ENCODE peak calls at places on chromosomes 1 and 21, in five cellular contexts. C is tibial nerve, J is left ventricle myocardium inferior, O is PC-3, L is IMR-90. D is an unnamed sample.

GRCh38 chr1:60126733-60127132 is 53.2 kb upstream of the C1orf87 start:
- DNase-seq in C (no peak), J (no peak), O (no peak), L (no peak), D (no peak)

GRCh38 chr1:21638531-21639341 is 30.4 kb downstream of the RAP1GAP start:
- DNase-seq in C (no peak), J (peak; percentile 22), O (peak; percentile 84), L (peak; percentile 73), D (no peak)

GRCh38 chr1:177871633-177872562 is 98.0 kb downstream of the SEC16B start:
- DNase-seq in C (no peak), J (no peak), O (no peak), L (no peak), D (no peak)

GRCh38 chr1:6358144-6358624 is 35.4 kb downstream of the ACOT7 start:
- DNase-seq in C (no peak), J (no peak), O (no peak), L (no peak), D (no peak)

GRCh38 chr1:203528098-203528497 is 34.1 kb downstream of the OPTC start:
- DNase-seq in C (no peak), J (no peak), O (no peak), L (no peak), D (no peak)

GRCh38 chr1:84289169-84289785 is 12.2 kb upstream of the SAMD13 start:
- DNase-seq in C (no peak), J (no peak), O (no peak), L (no peak), D (no peak)

GRCh38 chr1:77081834-77082233 is 137.4 kb downstream of the PIGK start:
- DNase-seq in C (no peak), J (no peak), O (no peak), L (no peak), D (no peak)

GRCh38 chr1:237220243-237220642 is 178.3 kb downstream of the RYR2 start:
- DNase-seq in C (no peak), J (no peak), O (no peak), L (no peak), D (no peak)

GRCh38 chr1:82485591-82486369 is 685.0 kb downstream of the ADGRL2 start:
- DNase-seq in C (peak; percentile 62), J (peak; percentile 33), O (peak; percentile 46), L (no peak), D (no peak)

GRCh38 chr1:32200226-32201010 is at the start of gene CCDC28B:
- DNase-seq in C (peak; percentile 65), J (peak; percentile 75), O (no peak), L (peak; percentile 81), D (peak; percentile 56)

GRCh38 chr1:37989381-37989930 is 366 bp downstream of the SF3A3 start:
- DNase-seq in C (no peak), J (no peak), O (peak; percentile 47), L (peak; percentile 23), D (no peak)

GRCh38 chr1:222634180-222635013 is 16.5 kb downstream of the MIA3 start:
- DNase-seq in C (peak; percentile 96), J (no peak), O (peak; percentile 100), L (peak; percentile 90), D (peak; percentile 65)

GRCh38 chr1:57719274-57719673 is 295.4 kb upstream of the DAB1 start:
- DNase-seq in C (no peak), J (no peak), O (no peak), L (no peak), D (no peak)

GRCh38 chr1:52669696-52670095 is 28.5 kb downstream of the COA7 start:
- DNase-seq in C (no peak), J (no peak), O (no peak), L (peak; percentile 48), D (no peak)

GRCh38 chr21:45724345-45724961 is 80.9 kb downstream of the PCBP3 start:
- DNase-seq in C (no peak), J (peak; percentile 35), O (no peak), L (no peak), D (peak; percentile 53)

GRCh38 chr1:196393742-196394141 is 214.5 kb downstream of the KCNT2 start:
- DNase-seq in C (peak; percentile 55), J (no peak), O (peak; percentile 60), L (peak; percentile 41), D (no peak)

GRCh38 chr1:109274533-109275476 is 8.1 kb downstream of the PSRC1 start:
- DNase-seq in C (peak; percentile 86), J (peak; percentile 29), O (peak; percentile 95), L (peak; percentile 75), D (peak; percentile 38)

DNA sequence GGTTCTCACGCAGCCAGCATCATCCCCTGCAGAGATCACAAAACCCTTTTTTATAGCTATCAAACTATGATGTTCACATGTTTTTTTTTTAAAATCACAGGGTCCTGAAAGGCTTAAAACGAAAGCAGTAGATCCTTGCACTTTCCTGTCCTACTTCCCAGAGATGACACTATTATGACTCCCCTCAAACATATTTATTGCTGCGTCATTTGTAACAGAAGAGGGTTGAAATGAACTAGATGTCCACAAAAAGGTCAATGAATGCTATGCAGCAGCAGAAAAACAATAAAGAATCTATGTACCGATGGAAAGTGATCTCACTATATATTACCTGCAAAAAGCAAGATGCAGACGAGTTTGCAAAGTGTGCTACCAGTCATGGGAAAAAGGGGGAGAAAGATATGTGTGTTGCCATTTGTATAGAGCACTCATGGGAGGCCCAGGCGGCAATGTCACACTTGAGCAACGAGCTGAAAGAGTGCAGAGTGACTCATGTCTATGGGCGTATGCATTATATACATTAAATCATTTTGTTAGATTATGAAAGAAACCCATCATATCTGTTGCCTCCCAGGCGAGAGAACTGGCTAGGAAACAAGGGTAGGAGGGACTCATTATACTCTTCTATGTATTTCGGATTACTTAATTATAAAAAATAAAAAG is 68.9 kb upstream of the PARP1 start:
- DNase-seq in C (no peak), J (no peak), O (peak; percentile 96), L (peak; percentile 6), D (no peak)
- TF ChIP-seq CTCF in C (no peak), J (no peak), O (peak; percentile 44), L (no peak), D (no peak)

GRCh38 chr1:2206813-2207488 is 12.4 kb upstream of the FAAP20 start:
- DNase-seq in C (no peak), J (no peak), O (no peak), L (no peak), D (no peak)

GRCh38 chr1:2204384-2205190 is 10.0 kb upstream of the FAAP20 start:
- DNase-seq in C (peak; percentile 55), J (peak; percentile 86), O (peak; percentile 67), L (peak; percentile 33), D (peak; percentile 89)

GRCh38 chr1:2202843-2203601 is 8.4 kb upstream of the FAAP20 start:
- DNase-seq in C (no peak), J (no peak), O (no peak), L (no peak), D (no peak)

GRCh38 chr1:2203671-2204383 is 9.3 kb upstream of the FAAP20 start:
- DNase-seq in C (no peak), J (no peak), O (no peak), L (no peak), D (no peak)

DNA sequence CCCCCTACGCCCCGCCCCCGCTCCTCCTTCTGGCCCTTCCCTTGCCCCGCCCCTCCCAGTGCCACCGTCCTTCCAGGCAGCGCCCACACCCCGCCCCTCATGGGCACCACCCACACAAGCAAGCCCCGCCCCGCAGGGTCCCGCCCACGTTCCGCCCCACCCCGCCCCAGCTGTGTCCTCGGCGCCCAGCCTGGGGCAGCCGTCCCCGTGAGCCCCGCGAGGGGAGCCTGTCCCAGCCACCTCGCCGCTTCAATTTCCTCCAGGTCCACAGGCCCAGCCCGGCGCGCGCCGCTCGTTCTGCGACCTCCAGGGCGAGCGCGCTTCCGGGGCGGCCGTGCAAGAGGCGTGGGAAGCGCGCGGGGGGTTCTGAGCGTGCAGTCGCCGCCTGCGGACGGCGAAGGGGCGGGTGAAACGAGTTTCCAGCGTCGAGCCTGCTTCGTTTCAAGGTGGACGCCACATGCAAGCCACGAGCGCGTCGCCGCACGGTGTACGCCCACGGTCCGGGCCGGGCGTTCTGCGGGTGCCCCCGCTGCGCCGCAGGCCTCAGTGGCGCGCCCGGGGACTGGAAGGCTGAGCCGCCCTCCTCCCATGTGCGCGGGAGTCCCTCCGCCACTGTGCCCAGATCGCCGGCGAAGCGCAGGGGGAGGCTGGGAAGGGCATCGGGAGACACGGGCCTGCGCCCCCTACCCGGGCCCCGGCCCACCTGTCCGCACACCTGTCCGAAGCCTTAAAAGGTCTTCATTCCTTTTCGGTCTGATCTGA is 10.8 kb upstream of the FAAP20 start:
- DNase-seq in C (peak; percentile 96), J (peak; percentile 98), O (peak; percentile 93), L (peak; percentile 92), D (peak; percentile 97)
- H3K27me3 ChIP-seq in C (no peaks in the 10 kb centered on the region), J (no peaks in the 10 kb centered on the region), O (no peaks in the 10 kb centered on the region), L (no peaks in the 10 kb centered on the region), D (no peaks in the 10 kb centered on the region)

DNA sequence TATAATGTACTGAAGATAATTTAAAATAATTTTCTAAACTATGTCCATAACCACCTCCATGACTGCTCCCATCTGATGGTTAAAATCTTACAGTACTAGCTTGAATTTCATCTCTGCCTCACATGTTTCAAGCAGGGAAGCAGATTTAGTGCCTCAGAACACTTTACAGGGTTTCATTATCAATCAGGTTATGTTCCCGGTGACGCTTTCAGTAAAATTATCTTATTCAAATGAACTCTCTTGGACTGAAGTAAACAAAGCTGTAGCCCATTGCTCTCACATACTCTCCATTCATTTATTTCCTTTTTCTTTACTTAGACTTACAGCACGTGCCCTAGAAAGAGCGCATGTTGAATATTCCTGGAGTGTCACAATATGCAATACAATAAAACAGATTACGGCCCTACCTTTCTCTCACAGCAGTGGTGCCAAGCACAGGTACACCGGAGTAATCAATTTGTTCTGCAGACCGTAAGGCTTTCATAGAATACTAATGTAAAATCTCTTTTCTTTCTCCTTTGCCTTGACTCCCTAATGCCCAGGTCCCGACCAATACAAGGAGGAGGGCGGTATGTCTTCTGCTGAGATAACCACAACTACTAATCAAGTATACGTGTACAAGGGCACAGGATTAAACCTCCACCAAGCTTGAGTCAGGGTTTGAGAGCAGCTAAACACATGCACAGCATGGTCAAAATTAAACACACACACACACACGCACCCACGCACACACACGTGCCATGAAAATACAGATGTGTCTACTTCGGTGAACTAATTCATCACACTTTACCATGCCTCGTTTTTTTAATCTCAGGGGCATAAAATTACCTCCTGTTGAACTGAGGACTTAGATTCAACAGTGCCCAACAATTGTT is 62.8 kb downstream of the NRIP1 start:
- DNase-seq in C (no peak), J (no peak), O (no peak), L (no peak), D (no peak)
- H3K4me1 ChIP-seq in C (peaks cover 15% of the 10 kb centered on the region), J (peaks cover 78% of the 10 kb centered on the region), O (peaks cover 21% of the 10 kb centered on the region), L (peaks cover 30% of the 10 kb centered on the region), D (peaks cover 6% of the 10 kb centered on the region)

GRCh38 chr1:39379187-39379586 is 112.2 kb upstream of the BMP8A start:
- DNase-seq in C (no peak), J (no peak), O (no peak), L (no peak), D (no peak)

GRCh38 chr1:39376656-39377055 is 114.8 kb upstream of the BMP8A start:
- DNase-seq in C (no peak), J (no peak), O (no peak), L (no peak), D (no peak)

GRCh38 chr1:39381839-39382238 is 109.6 kb upstream of the BMP8A start:
- DNase-seq in C (no peak), J (peak; percentile 51), O (no peak), L (peak; percentile 67), D (no peak)

GRCh38 chr1:39380036-39380435 is 111.4 kb upstream of the BMP8A start:
- DNase-seq in C (no peak), J (no peak), O (no peak), L (no peak), D (no peak)

DNA sequence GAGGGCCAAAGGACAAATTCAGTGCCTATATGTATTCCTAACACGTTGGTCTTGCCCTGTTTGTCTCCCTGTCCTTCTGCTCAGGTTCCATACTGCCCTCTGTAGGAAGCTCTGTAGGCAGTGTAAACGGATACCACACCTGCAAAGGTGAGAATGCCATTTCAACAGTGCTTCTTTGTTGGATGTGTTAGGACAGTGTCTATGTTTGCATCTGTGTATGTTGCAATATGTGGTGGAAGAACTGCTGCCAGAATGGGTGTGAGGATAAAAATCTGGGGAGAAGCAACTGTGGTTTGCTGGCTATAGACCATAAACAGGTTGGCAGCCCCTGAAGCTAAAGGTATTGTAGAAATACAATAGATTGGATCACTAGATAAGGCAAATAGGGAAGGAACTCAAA is 113.1 kb upstream of the BMP8A start:
- DNase-seq in C (no peak), J (no peak), O (peak; percentile 74), L (no peak), D (no peak)
- TF ChIP-seq CTCF in C (peak; percentile 9), J (peak; percentile 43), O (peak; percentile 90), L (no peak), D (peak; percentile 50)